ENCODE peak calls at places on chromosomes 11 and 22, in four cellular contexts. One of them, this sample, is unnamed.

GRCh38 chr11:123601136-123601535 is 53.3 kb downstream of the SCN3B start:
- DNase-seq in colonic mucosa: no peak
- DNase-seq in esophagus squamous epithelium: no peak
- DNase-seq in GM06990: no peak
- DNase-seq in this sample: no peak

GRCh38 chr11:100687032-100687629 is at the start of gene ARHGAP42:
- DNase-seq in colonic mucosa: peak; percentile 76
- DNase-seq in esophagus squamous epithelium: no peak
- DNase-seq in GM06990: peak; percentile 90
- DNase-seq in this sample: no peak

GRCh38 chr11:23311986-23312940 is 452.0 kb upstream of the CCDC179 start:
- DNase-seq in colonic mucosa: no peak
- DNase-seq in esophagus squamous epithelium: no peak
- DNase-seq in GM06990: no peak
- DNase-seq in this sample: no peak

GRCh38 chr11:43567396-43567975 is 113.1 kb upstream of the HSD17B12 start:
- DNase-seq in colonic mucosa: no peak
- DNase-seq in esophagus squamous epithelium: no peak
- DNase-seq in GM06990: no peak
- DNase-seq in this sample: no peak

GRCh38 chr11:59678813-59679165 is 10.0 kb upstream of the PATL1 start:
- DNase-seq in colonic mucosa: no peak
- DNase-seq in esophagus squamous epithelium: no peak
- DNase-seq in GM06990: no peak
- DNase-seq in this sample: no peak

GRCh38 chr11:59247535-59248227 is 35.0 kb upstream of the MPEG1 start:
- DNase-seq in colonic mucosa: no peak
- DNase-seq in esophagus squamous epithelium: no peak
- DNase-seq in GM06990: no peak
- DNase-seq in this sample: no peak

GRCh38 chr11:72439455-72439854 is 5.1 kb upstream of the CLPB start:
- DNase-seq in colonic mucosa: no peak
- DNase-seq in esophagus squamous epithelium: no peak
- DNase-seq in GM06990: no peak
- DNase-seq in this sample: no peak

GRCh38 chr11:117221775-117222517 is 9.9 kb downstream of the PCSK7 start:
- DNase-seq in colonic mucosa: peak; percentile 66
- DNase-seq in esophagus squamous epithelium: no peak
- DNase-seq in GM06990: no peak
- DNase-seq in this sample: no peak

GRCh38 chr11:6855971-6856542 is 6.8 kb upstream of the OR10A2 start:
- DNase-seq in colonic mucosa: no peak
- DNase-seq in esophagus squamous epithelium: no peak
- DNase-seq in GM06990: no peak
- DNase-seq in this sample: peak; percentile 42

GRCh38 chr11:120142072-120142423 is 4.1 kb upstream of the TRIM29 start:
- DNase-seq in colonic mucosa: no peak
- DNase-seq in esophagus squamous epithelium: no peak
- DNase-seq in GM06990: no peak
- DNase-seq in this sample: no peak

GRCh38 chr11:35292290-35292689 is 127.1 kb downstream of the SLC1A2 start:
- DNase-seq in colonic mucosa: no peak
- DNase-seq in esophagus squamous epithelium: no peak
- DNase-seq in GM06990: no peak
- DNase-seq in this sample: no peak

GRCh38 chr11:134124660-134125451 is 56.0 kb downstream of the JAM3 start:
- DNase-seq in colonic mucosa: no peak
- DNase-seq in esophagus squamous epithelium: no peak
- DNase-seq in GM06990: no peak
- DNase-seq in this sample: no peak

GRCh38 chr22:29313126-29314071 is 2.1 kb downstream of the RASL10A start:
- DNase-seq in colonic mucosa: peak; percentile 43
- DNase-seq in esophagus squamous epithelium: no peak
- DNase-seq in GM06990: peak; percentile 59
- DNase-seq in this sample: no peak

GRCh38 chr11:77136074-77136473 is 8.0 kb downstream of the MYO7A start:
- DNase-seq in colonic mucosa: no peak
- DNase-seq in esophagus squamous epithelium: no peak
- DNase-seq in GM06990: no peak
- DNase-seq in this sample: no peak

GRCh38 chr22:23565942-23566715 is 14.0 kb downstream of the IGLL1 start:
- DNase-seq in colonic mucosa: no peak
- DNase-seq in esophagus squamous epithelium: no peak
- DNase-seq in GM06990: no peak
- DNase-seq in this sample: no peak

GRCh38 chr11:316031-316701 is 2.3 kb downstream of the IFITM1 start:
- DNase-seq in colonic mucosa: no peak
- DNase-seq in esophagus squamous epithelium: no peak
- DNase-seq in GM06990: peak; percentile 44
- DNase-seq in this sample: no peak

GRCh38 chr11:104876838-104877500 is 21.3 kb downstream of the CASP12 start:
- DNase-seq in colonic mucosa: no peak
- DNase-seq in esophagus squamous epithelium: no peak
- DNase-seq in GM06990: peak; percentile 23
- DNase-seq in this sample: no peak

GRCh38 chr11:44096360-44097188 is 1.1 kb downstream of the EXT2 start:
- DNase-seq in colonic mucosa: peak; percentile 21
- DNase-seq in esophagus squamous epithelium: no peak
- DNase-seq in GM06990: no peak
- DNase-seq in this sample: no peak

GRCh38 chr11:61627831-61628753 is 47.2 kb upstream of the SYT7 start:
- DNase-seq in colonic mucosa: peak; percentile 77
- DNase-seq in esophagus squamous epithelium: no peak
- DNase-seq in GM06990: no peak
- DNase-seq in this sample: no peak

GRCh38 chr22:46761539-46762237 is 762 bp upstream of the TBC1D22A start:
- DNase-seq in colonic mucosa: no peak
- DNase-seq in esophagus squamous epithelium: no peak
- DNase-seq in GM06990: no peak
- DNase-seq in this sample: no peak

GRCh38 chr22:19875061-19875530 is 20.4 kb upstream of the GNB1L start:
- DNase-seq in colonic mucosa: peak; percentile 19
- DNase-seq in esophagus squamous epithelium: no peak
- DNase-seq in GM06990: peak; percentile 3
- DNase-seq in this sample: no peak

GRCh38 chr11:59778122-59778521 is 22.9 kb downstream of the STX3 start:
- DNase-seq in colonic mucosa: peak; percentile 82
- DNase-seq in esophagus squamous epithelium: no peak
- DNase-seq in GM06990: no peak
- DNase-seq in this sample: no peak

GRCh38 chr11:114135737-114136151 is 76.2 kb downstream of the ZBTB16 start:
- DNase-seq in colonic mucosa: no peak
- DNase-seq in esophagus squamous epithelium: no peak
- DNase-seq in GM06990: no peak
- DNase-seq in this sample: no peak

GRCh38 chr11:125443767-125444311 is 52.2 kb downstream of the FEZ1 start:
- DNase-seq in colonic mucosa: no peak
- DNase-seq in esophagus squamous epithelium: no peak
- DNase-seq in GM06990: no peak
- DNase-seq in this sample: no peak

GRCh38 chr11:113697798-113698407 is 8.2 kb downstream of the TMPRSS5 start:
- DNase-seq in colonic mucosa: no peak
- DNase-seq in esophagus squamous epithelium: no peak
- DNase-seq in GM06990: no peak
- DNase-seq in this sample: no peak

GRCh38 chr11:78812513-78813293 is 238.0 kb upstream of the NARS2 start:
- DNase-seq in colonic mucosa: no peak
- DNase-seq in esophagus squamous epithelium: no peak
- DNase-seq in GM06990: no peak
- DNase-seq in this sample: no peak

GRCh38 chr11:34825315-34825669 is 90.9 kb downstream of the APIP start:
- DNase-seq in colonic mucosa: no peak
- DNase-seq in esophagus squamous epithelium: no peak
- DNase-seq in GM06990: no peak
- DNase-seq in this sample: no peak

DNA sequence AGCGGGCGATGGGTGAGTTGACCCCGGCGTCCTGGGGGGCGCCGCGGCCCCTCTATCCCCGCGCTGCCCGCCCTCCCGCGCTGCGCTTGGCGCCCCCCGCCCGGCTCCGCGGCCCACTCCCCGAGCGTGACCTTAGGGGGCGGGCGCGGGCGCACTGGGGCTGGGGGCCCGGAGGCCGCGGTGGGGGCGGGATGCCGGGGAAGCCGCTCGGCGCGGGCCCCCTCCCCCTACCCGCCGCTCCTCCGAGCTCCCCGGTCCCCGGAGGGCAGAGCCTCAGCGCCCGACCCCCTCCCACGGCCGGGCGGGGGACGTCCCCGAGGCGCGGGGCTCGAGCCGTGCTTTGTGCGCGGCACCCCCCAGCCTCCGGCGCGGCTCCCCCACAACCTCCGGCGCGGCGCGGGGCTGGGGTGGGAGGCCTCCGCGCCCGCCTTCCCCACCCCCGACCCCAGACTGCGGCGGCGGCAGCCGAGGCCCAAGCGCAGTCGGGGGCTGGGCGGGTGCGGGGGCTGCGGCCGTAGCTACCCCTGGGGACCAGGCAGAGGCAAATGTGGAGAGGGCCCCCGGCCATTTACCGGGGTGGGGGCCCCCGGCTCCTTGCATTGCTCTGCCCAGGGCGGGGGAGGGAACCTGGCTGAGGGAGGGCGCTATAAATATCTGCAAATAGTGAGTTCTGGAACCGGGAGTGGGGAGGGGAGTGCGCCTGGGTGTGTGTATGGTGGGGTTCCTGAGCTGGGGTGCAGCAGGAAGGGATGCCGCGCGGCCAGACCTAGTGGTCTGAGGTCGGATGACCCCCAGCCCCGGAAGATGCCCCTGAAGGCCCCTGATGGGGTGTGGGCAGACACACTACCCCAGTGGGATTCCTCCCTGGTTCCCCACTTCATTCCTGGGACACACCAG is 982 bp downstream of the MGAT3 start:
- DNase-seq in colonic mucosa: no peak
- DNase-seq in esophagus squamous epithelium: no peak
- DNase-seq in GM06990: no peak
- DNase-seq in this sample: no peak
- H3K4me3 ChIP-seq in colonic mucosa: peak overlapping the region; percentile 27
- H3K4me3 ChIP-seq in esophagus squamous epithelium: peak overlapping the region; percentile 56
- H3K4me3 ChIP-seq in GM06990: peak overlapping the region; percentile 80
- H3K4me3 ChIP-seq in this sample: peak overlapping the region; percentile 39

GRCh38 chr11:46392421-46393230 is 1.1 kb upstream of the CHRM4 start:
- DNase-seq in colonic mucosa: peak; percentile 85
- DNase-seq in esophagus squamous epithelium: no peak
- DNase-seq in GM06990: peak; percentile 82
- DNase-seq in this sample: no peak

GRCh38 chr11:46391578-46392420 is at the start of gene CHRM4:
- DNase-seq in colonic mucosa: no peak
- DNase-seq in esophagus squamous epithelium: no peak
- DNase-seq in GM06990: no peak
- DNase-seq in this sample: no peak

GRCh38 chr11:46390331-46391171 is 1.0 kb downstream of the CHRM4 start:
- DNase-seq in colonic mucosa: no peak
- DNase-seq in esophagus squamous epithelium: no peak
- DNase-seq in GM06990: no peak
- DNase-seq in this sample: no peak

GRCh38 chr11:46389450-46390330 is 1.9 kb downstream of the CHRM4 start:
- DNase-seq in colonic mucosa: peak; percentile 77
- DNase-seq in esophagus squamous epithelium: no peak
- DNase-seq in GM06990: peak; percentile 75
- DNase-seq in this sample: no peak

GRCh38 chr11:46391186-46391577 is 394 bp downstream of the CHRM4 start:
- DNase-seq in colonic mucosa: no peak
- DNase-seq in esophagus squamous epithelium: no peak
- DNase-seq in GM06990: no peak
- DNase-seq in this sample: no peak
- H3K27me3 ChIP-seq in colonic mucosa: peaks cover 59% of the 10 kb centered on the region
- H3K27me3 ChIP-seq in esophagus squamous epithelium: peaks cover 23% of the 10 kb centered on the region
- H3K27me3 ChIP-seq in GM06990: peaks cover 2% of the 10 kb centered on the region
- H3K27me3 ChIP-seq in this sample: peaks cover 59% of the 10 kb centered on the region

GRCh38 chr11:30328676-30329075 is 5.8 kb downstream of the ARL14EP start:
- DNase-seq in colonic mucosa: no peak
- DNase-seq in esophagus squamous epithelium: no peak
- DNase-seq in GM06990: no peak
- DNase-seq in this sample: no peak

GRCh38 chr11:30329150-30329940 is 6.4 kb downstream of the ARL14EP start:
- DNase-seq in colonic mucosa: no peak
- DNase-seq in esophagus squamous epithelium: no peak
- DNase-seq in GM06990: no peak
- DNase-seq in this sample: no peak

GRCh38 chr11:30333405-30333804 is 10.5 kb downstream of the ARL14EP start:
- DNase-seq in colonic mucosa: no peak
- DNase-seq in esophagus squamous epithelium: no peak
- DNase-seq in GM06990: no peak
- DNase-seq in this sample: no peak
- TF ChIP-seq CTCF in colonic mucosa: no peak
- TF ChIP-seq CTCF in esophagus squamous epithelium: peak; percentile 28
- TF ChIP-seq CTCF in GM06990: peak; percentile 49
- TF ChIP-seq CTCF in this sample: peak; percentile 55

GRCh38 chr22:41096391-41096790 is 4.0 kb downstream of the EP300 start:
- DNase-seq in colonic mucosa: no peak
- DNase-seq in esophagus squamous epithelium: no peak
- DNase-seq in GM06990: no peak
- DNase-seq in this sample: no peak
- H3K4me3 ChIP-seq in colonic mucosa: no peak overlapping the region
- H3K4me3 ChIP-seq in esophagus squamous epithelium: no peak overlapping the region
- H3K4me3 ChIP-seq in GM06990: no peak overlapping the region
- H3K4me3 ChIP-seq in this sample: no peak overlapping the region

GRCh38 chr11:67543585-67543984 is 20.3 kb upstream of the CABP2 start:
- DNase-seq in colonic mucosa: peak; percentile 53
- DNase-seq in esophagus squamous epithelium: no peak
- DNase-seq in GM06990: no peak
- DNase-seq in this sample: no peak

GRCh38 chr11:67542169-67542568 is 18.9 kb upstream of the CABP2 start:
- DNase-seq in colonic mucosa: no peak
- DNase-seq in esophagus squamous epithelium: no peak
- DNase-seq in GM06990: no peak
- DNase-seq in this sample: no peak

GRCh38 chr11:67544591-67545242 is 21.5 kb upstream of the CABP2 start:
- DNase-seq in colonic mucosa: peak; percentile 80
- DNase-seq in esophagus squamous epithelium: no peak
- DNase-seq in GM06990: no peak
- DNase-seq in this sample: no peak

GRCh38 chr11:67541198-67541597 is 18.0 kb upstream of the CABP2 start:
- DNase-seq in colonic mucosa: no peak
- DNase-seq in esophagus squamous epithelium: no peak
- DNase-seq in GM06990: no peak
- DNase-seq in this sample: no peak

DNA sequence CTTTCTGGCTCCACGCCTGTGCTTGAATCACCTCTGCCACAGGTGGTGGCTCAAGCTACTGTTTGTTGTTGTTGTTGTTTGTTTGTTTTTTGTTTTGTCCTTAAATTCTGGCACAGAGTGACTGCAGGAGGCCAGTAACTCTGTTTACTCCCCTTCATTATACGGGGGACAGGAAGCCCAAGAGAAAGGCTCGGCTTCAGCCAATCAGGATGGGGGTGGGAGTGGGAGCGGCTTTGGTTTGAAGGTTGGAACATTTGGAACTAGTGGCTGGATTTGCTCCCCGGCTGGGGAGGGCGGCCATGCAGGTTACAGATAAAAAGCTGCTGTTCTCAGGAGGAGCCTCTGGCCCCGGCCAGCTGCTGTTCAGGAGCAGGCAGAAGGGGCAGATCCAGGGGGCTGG is 19.7 kb upstream of the CABP2 start:
- DNase-seq in colonic mucosa: peak; percentile 55
- DNase-seq in esophagus squamous epithelium: no peak
- DNase-seq in GM06990: no peak
- DNase-seq in this sample: no peak
- H3K27me3 ChIP-seq in colonic mucosa: no peaks in the 10 kb centered on the region
- H3K27me3 ChIP-seq in esophagus squamous epithelium: no peaks in the 10 kb centered on the region
- H3K27me3 ChIP-seq in GM06990: peaks cover 1% of the 10 kb centered on the region
- H3K27me3 ChIP-seq in this sample: no peaks in the 10 kb centered on the region

This sample was measured in kidney epithelial cell.